ENCODE peak calls at places on chromosomes 6 and 20, in nine cellular contexts. D, R, W, U, C, J, T, V and G are unnamed samples.

GRCh38 chr6:26576929-26577719 is 19.6 kb upstream of the ABT1 start:
- DNase-seq in U (peak), T (peak), D (peak), R (no peak), J (peak), V (no peak), W (no peak), C (peak), G (peak)

GRCh38 chr6:35419431-35419830 is 32.7 kb upstream of the FANCE start:
- DNase-seq in U (no peak), D (peak), V (no peak), T (no peak), J (no peak), C (no peak), W (no peak), R (no peak), G (peak)

GRCh38 chr6:12181481-12181880 is 108.7 kb upstream of the EDN1 start:
- DNase-seq in T (no peak), C (no peak), J (no peak), V (no peak), W (no peak), U (no peak), R (no peak), D (no peak), G (no peak)

GRCh38 chr6:130841128-130841728 is 14.0 kb downstream of the SMLR1 start:
- DNase-seq in J (no peak), V (no peak), R (no peak), T (no peak), D (peak), W (no peak), U (no peak), C (no peak), G (no peak)

GRCh38 chr6:45031601-45032000 is 296.5 kb upstream of the RUNX2 start:
- DNase-seq in D (no peak), C (no peak), W (no peak), V (no peak), T (no peak), R (no peak), U (no peak), J (no peak), G (no peak)

GRCh38 chr20:42979720-42980119 is 210.0 kb downstream of the PTPRT start:
- DNase-seq in U (no peak), R (no peak), D (no peak), T (no peak), W (no peak), J (no peak), C (no peak), V (no peak), G (no peak)

GRCh38 chr6:31665501-31666336 is at the start of gene CSNK2B:
- DNase-seq in U (peak), D (peak), J (peak), R (peak), V (peak), W (peak), T (peak), C (peak), G (peak)

GRCh38 chr6:167996424-167997199 is 859 bp upstream of the KIF25 start:
- DNase-seq in C (no peak), J (no peak), D (no peak), R (no peak), T (no peak), W (no peak), V (no peak), U (no peak), G (no peak)

GRCh38 chr20:19317240-19318069 is 105.0 kb downstream of the SLC24A3 start:
- DNase-seq in D (no peak), J (no peak), C (no peak), V (no peak), T (no peak), W (no peak), R (no peak), U (no peak), G (no peak)

GRCh38 chr20:1083431-1084080 is 34.8 kb upstream of the PSMF1 start:
- DNase-seq in V (no peak), C (no peak), U (peak), W (no peak), T (no peak), D (no peak), R (no peak), J (no peak), G (no peak)

GRCh38 chr6:160420253-160420968 is 72.2 kb downstream of the SLC22A3 start:
- DNase-seq in D (no peak), U (no peak), R (no peak), C (no peak), T (no peak), W (no peak), J (no peak), V (no peak), G (no peak)

GRCh38 chr20:50304501-50304856 is 113.8 kb downstream of the CEBPB start:
- DNase-seq in T (no peak), C (no peak), U (no peak), D (no peak), V (no peak), J (peak), W (no peak), R (no peak), G (peak)

GRCh38 chr20:36491901-36492617 is 49.3 kb upstream of the MYL9 start:
- DNase-seq in J (no peak), T (peak), U (no peak), D (peak), R (no peak), V (no peak), C (peak), W (no peak), G (no peak)